ENCODE peak calls at places on chromosome 11, in ten cellular contexts. F is osteocyte; S is HT1080; R is fibroblast of the conjunctiva; O is mucosa of gallbladder; X is hepatocyte; B is stimulated activated CD4-positive, alpha-beta T cell treated with anti-CD3 and anti-CD28 coated beads, Interleukin-4, amount 100 ng/mL, for 4 hours; Y is activated CD8-positive, alpha-beta memory T cell treated with anti-CD3 and anti-CD28 coated beads for 1 hour; Q is EL; Z is anterior cingulate cortex. A is an unnamed sample.

GRCh38 chr11:122642472-122642922 is 13.0 kb upstream of the UBASH3B start:
- DNase-seq in F (no peak), S (peak; percentile 99), R (no peak), O (no peak), X (peak; percentile 10), B (no peak), Y (no peak), Q (peak; percentile 94), Z (no peak), A (no peak)

GRCh38 chr11:100955318-100955717 is 174.3 kb downstream of the PGR start:
- DNase-seq in F (no peak), S (no peak), R (no peak), O (no peak), X (no peak), B (no peak), Y (no peak), Q (no peak), Z (no peak), A (no peak)

GRCh38 chr11:30561691-30562412 is 24.3 kb downstream of the MPPED2 start:
- DNase-seq in F (no peak), S (no peak), R (no peak), O (no peak), X (no peak), B (no peak), Y (no peak), Q (no peak), Z (no peak), A (no peak)

GRCh38 chr11:27040302-27041115 is at the start of gene BBOX1:
- DNase-seq in F (no peak), S (no peak), R (no peak), O (no peak), X (no peak), B (no peak), Y (no peak), Q (peak; percentile 17), Z (peak; percentile 48), A (peak; percentile 88)

GRCh38 chr11:125057370-125058060 is 5.6 kb upstream of the SLC37A2 start:
- DNase-seq in F (no peak), S (no peak), R (no peak), O (no peak), X (no peak), B (no peak), Y (no peak), Q (no peak), Z (no peak), A (no peak)

GRCh38 chr11:115418081-115418480 is 86.1 kb downstream of the CADM1 start:
- DNase-seq in F (no peak), S (no peak), R (no peak), O (no peak), X (no peak), B (no peak), Y (no peak), Q (no peak), Z (no peak), A (no peak)

GRCh38 chr11:1373536-1374214 is 16.1 kb upstream of the BRSK2 start:
- DNase-seq in F (no peak), S (no peak), R (no peak), O (no peak), X (no peak), B (no peak), Y (no peak), Q (peak; percentile 56), Z (no peak), A (no peak)

GRCh38 chr11:34619062-34619516 is 1.8 kb upstream of the EHF start:
- DNase-seq in F (no peak), S (no peak), R (no peak), O (no peak), X (no peak), B (no peak), Y (no peak), Q (no peak), Z (no peak), A (no peak)

GRCh38 chr11:109795234-109795633 is 298.0 kb upstream of the ZC3H12C start:
- DNase-seq in F (no peak), S (no peak), R (no peak), O (peak; percentile 29), X (peak; percentile 5), B (no peak), Y (no peak), Q (peak; percentile 77), Z (no peak), A (no peak)

GRCh38 chr11:21414928-21415327 is 745.5 kb downstream of the NELL1 start:
- DNase-seq in F (no peak), S (no peak), R (no peak), O (no peak), X (no peak), B (no peak), Y (no peak), Q (no peak), Z (no peak), A (no peak)

GRCh38 chr11:122863704-122864326 is 18.7 kb upstream of the JHY start:
- DNase-seq in F (no peak), S (peak; percentile 40), R (peak; percentile 38), O (peak; percentile 36), X (peak; percentile 64), B (peak; percentile 36), Y (no peak), Q (peak; percentile 48), Z (no peak), A (no peak)

GRCh38 chr11:70464509-70465361 is 66.4 kb downstream of the CTTN start:
- DNase-seq in F (no peak), S (no peak), R (no peak), O (no peak), X (no peak), B (no peak), Y (no peak), Q (no peak), Z (no peak), A (no peak)

GRCh38 chr11:64766881-64767280 is 7.1 kb upstream of the PYGM start:
- DNase-seq in F (no peak), S (no peak), R (no peak), O (no peak), X (no peak), B (no peak), Y (no peak), Q (no peak), Z (no peak), A (no peak)

GRCh38 chr11:100695911-100696310 is 8.8 kb downstream of the ARHGAP42 start:
- DNase-seq in F (no peak), S (no peak), R (no peak), O (no peak), X (no peak), B (no peak), Y (no peak), Q (no peak), Z (no peak), A (no peak)

GRCh38 chr11:130611791-130612251 is 163.4 kb downstream of the ADAMTS15 start:
- DNase-seq in F (no peak), S (peak; percentile 90), R (no peak), O (no peak), X (no peak), B (no peak), Y (no peak), Q (peak; percentile 94), Z (no peak), A (no peak)

GRCh38 chr11:2665747-2666710 is 33.8 kb downstream of the KCNQ1OT1 start:
- DNase-seq in F (peak; percentile 77), S (no peak), R (no peak), O (peak; percentile 32), X (no peak), B (no peak), Y (no peak), Q (no peak), Z (no peak), A (no peak)

GRCh38 chr11:6655020-6655789 is 404 bp downstream of the DCHS1 start:
- DNase-seq in F (no peak), S (no peak), R (no peak), O (no peak), X (peak; percentile 55), B (peak; percentile 30), Y (no peak), Q (peak; percentile 13), Z (no peak), A (no peak)

GRCh38 chr11:133902506-133902905 is 54.3 kb downstream of the IGSF9B start:
- DNase-seq in F (no peak), S (no peak), R (no peak), O (no peak), X (no peak), B (no peak), Y (no peak), Q (no peak), Z (no peak), A (no peak)

GRCh38 chr11:70128435-70128906 is 50.4 kb downstream of the ANO1 start:
- DNase-seq in F (no peak), S (peak; percentile 53), R (no peak), O (peak; percentile 49), X (no peak), B (no peak), Y (no peak), Q (no peak), Z (no peak), A (no peak)

GRCh38 chr11:65866524-65867283 is 5.9 kb downstream of the EFEMP2 start:
- DNase-seq in F (no peak), S (no peak), R (no peak), O (no peak), X (no peak), B (no peak), Y (no peak), Q (no peak), Z (no peak), A (no peak)

GRCh38 chr11:79167510-79168188 is 273.2 kb downstream of the TENM4 start:
- DNase-seq in F (no peak), S (peak; percentile 25), R (no peak), O (no peak), X (no peak), B (no peak), Y (no peak), Q (no peak), Z (no peak), A (no peak)

GRCh38 chr11:65743928-65744698 is 23.5 kb upstream of the RNASEH2C start:
- DNase-seq in F (peak; percentile 82), S (peak; percentile 68), R (no peak), O (no peak), X (peak; percentile 46), B (no peak), Y (no peak), Q (peak; percentile 28), Z (no peak), A (no peak)

GRCh38 chr11:93392862-93393261 is 62.3 kb downstream of the DEUP1 start:
- DNase-seq in F (no peak), S (peak; percentile 83), R (no peak), O (no peak), X (no peak), B (no peak), Y (no peak), Q (no peak), Z (no peak), A (no peak)

GRCh38 chr11:102121329-102121728 is 11.1 kb downstream of the YAP1 start:
- DNase-seq in F (no peak), S (no peak), R (no peak), O (no peak), X (no peak), B (no peak), Y (no peak), Q (peak; percentile 11), Z (no peak), A (no peak)

GRCh38 chr11:41237386-41237785 is 222.1 kb downstream of the LRRC4C start:
- DNase-seq in F (no peak), S (no peak), R (no peak), O (no peak), X (no peak), B (no peak), Y (no peak), Q (no peak), Z (no peak), A (no peak)

GRCh38 chr11:1830119-1830499 is 4.7 kb upstream of the SYT8 start:
- DNase-seq in F (no peak), S (peak; percentile 21), R (no peak), O (no peak), X (no peak), B (no peak), Y (no peak), Q (no peak), Z (no peak), A (no peak)

GRCh38 chr11:134701564-134702165 is 289.6 kb upstream of the B3GAT1 start:
- DNase-seq in F (no peak), S (no peak), R (no peak), O (no peak), X (no peak), B (no peak), Y (no peak), Q (no peak), Z (no peak), A (no peak)

GRCh38 chr11:95584589-95584988 is 205.0 kb downstream of the FAM76B start:
- DNase-seq in F (no peak), S (no peak), R (no peak), O (no peak), X (no peak), B (no peak), Y (no peak), Q (no peak), Z (no peak), A (no peak)

A was measured in epithelial cell of prostate.